ENCODE peak calls at places on chromosomes 3 and 15, in seven cellular contexts. One of them, this sample, is unnamed.

GRCh38 chr3:16305121-16305541 is 40.1 kb downstream of the OXNAD1 start:
- DNase-seq in tibial artery: no peak
- DNase-seq in cardiac fibroblast: no peak
- DNase-seq in MCF 10A: no peak
- DNase-seq in RWPE1: no peak
- DNase-seq in transverse colon: no peak
- DNase-seq in GM20000: no peak
- DNase-seq in this sample: no peak

GRCh38 chr3:129664040-129664646 is 57.7 kb upstream of the PLXND1 start:
- DNase-seq in tibial artery: no peak
- DNase-seq in transverse colon: no peak
- DNase-seq in MCF 10A: peak; percentile 19
- DNase-seq in cardiac fibroblast: no peak
- DNase-seq in RWPE1: no peak
- DNase-seq in GM20000: no peak
- DNase-seq in this sample: no peak

GRCh38 chr15:101322849-101323477 is 27.9 kb upstream of the SNRPA1 start:
- DNase-seq in cardiac fibroblast: no peak
- DNase-seq in MCF 10A: no peak
- DNase-seq in RWPE1: no peak
- DNase-seq in GM20000: no peak
- DNase-seq in tibial artery: peak; percentile 39
- DNase-seq in transverse colon: no peak
- DNase-seq in this sample: no peak

GRCh38 chr3:18729671-18730070 is 304.5 kb upstream of the SATB1 start:
- DNase-seq in GM20000: no peak
- DNase-seq in tibial artery: no peak
- DNase-seq in cardiac fibroblast: no peak
- DNase-seq in RWPE1: no peak
- DNase-seq in transverse colon: no peak
- DNase-seq in MCF 10A: no peak
- DNase-seq in this sample: no peak

GRCh38 chr3:169509780-169510179 is 153.7 kb downstream of the MECOM start:
- DNase-seq in GM20000: no peak
- DNase-seq in transverse colon: no peak
- DNase-seq in cardiac fibroblast: no peak
- DNase-seq in tibial artery: no peak
- DNase-seq in MCF 10A: no peak
- DNase-seq in RWPE1: no peak
- DNase-seq in this sample: no peak

GRCh38 chr3:131602011-131602779 is 99.4 kb upstream of the MRPL3 start:
- DNase-seq in MCF 10A: no peak
- DNase-seq in RWPE1: no peak
- DNase-seq in transverse colon: no peak
- DNase-seq in GM20000: no peak
- DNase-seq in cardiac fibroblast: no peak
- DNase-seq in tibial artery: no peak
- DNase-seq in this sample: no peak

GRCh38 chr15:75177360-75178071 is 24.2 kb upstream of the C15orf39 start:
- DNase-seq in cardiac fibroblast: no peak
- DNase-seq in transverse colon: no peak
- DNase-seq in tibial artery: no peak
- DNase-seq in MCF 10A: no peak
- DNase-seq in RWPE1: no peak
- DNase-seq in GM20000: no peak
- DNase-seq in this sample: no peak

GRCh38 chr3:108127301-108127988 is 36.6 kb upstream of the CD47 start:
- DNase-seq in GM20000: peak; percentile 20
- DNase-seq in tibial artery: no peak
- DNase-seq in transverse colon: peak; percentile 37
- DNase-seq in RWPE1: peak; percentile 17
- DNase-seq in MCF 10A: no peak
- DNase-seq in cardiac fibroblast: no peak
- DNase-seq in this sample: no peak

GRCh38 chr3:197007296-197007940 is 22.2 kb downstream of the MELTF start:
- DNase-seq in GM20000: no peak
- DNase-seq in tibial artery: no peak
- DNase-seq in MCF 10A: peak; percentile 32
- DNase-seq in cardiac fibroblast: no peak
- DNase-seq in transverse colon: no peak
- DNase-seq in RWPE1: peak; percentile 48
- DNase-seq in this sample: no peak

GRCh38 chr15:63612300-63612699 is 15.1 kb downstream of the FBXL22 start:
- DNase-seq in cardiac fibroblast: no peak
- DNase-seq in MCF 10A: no peak
- DNase-seq in tibial artery: no peak
- DNase-seq in transverse colon: no peak
- DNase-seq in GM20000: no peak
- DNase-seq in RWPE1: no peak
- DNase-seq in this sample: no peak

DNA sequence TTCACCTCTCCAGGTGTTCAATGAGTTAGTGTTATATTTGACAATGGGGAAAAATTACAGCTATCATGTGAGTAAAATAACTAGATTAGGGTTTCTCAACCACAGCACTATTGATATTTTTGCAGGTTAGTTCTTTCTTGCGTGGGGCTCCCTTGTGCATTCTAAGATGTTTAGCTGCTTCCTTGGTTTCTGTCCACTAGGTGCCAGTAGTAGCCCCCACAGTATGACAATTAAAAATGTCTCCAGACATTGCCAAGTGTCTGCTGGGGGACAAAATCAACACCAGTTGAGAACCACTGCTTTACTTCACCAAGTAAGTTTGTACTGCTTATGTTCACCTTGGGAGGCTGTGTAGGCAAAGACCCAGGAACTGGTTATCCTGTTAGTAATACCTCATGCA is 618.7 kb downstream of the EDEM1 start:
- DNase-seq in GM20000: no peak
- DNase-seq in cardiac fibroblast: no peak
- DNase-seq in transverse colon: no peak
- DNase-seq in MCF 10A: no peak
- DNase-seq in RWPE1: no peak
- DNase-seq in tibial artery: no peak
- DNase-seq in this sample: no peak
- TF ChIP-seq CTCF in GM20000: no peak
- TF ChIP-seq CTCF in cardiac fibroblast: no peak
- TF ChIP-seq CTCF in transverse colon: no peak
- TF ChIP-seq CTCF in MCF 10A: peak; percentile 48
- TF ChIP-seq CTCF in RWPE1: no peak
- TF ChIP-seq CTCF in tibial artery: no peak
- TF ChIP-seq CTCF in this sample: peak; percentile 26

GRCh38 chr15:96345560-96346389 is 15.3 kb downstream of the NR2F2 start:
- DNase-seq in MCF 10A: peak; percentile 23
- DNase-seq in transverse colon: no peak
- DNase-seq in GM20000: peak; percentile 76
- DNase-seq in RWPE1: peak; percentile 64
- DNase-seq in tibial artery: peak; percentile 96
- DNase-seq in cardiac fibroblast: peak; percentile 90
- DNase-seq in this sample: peak; percentile 62
- TF ChIP-seq CTCF in MCF 10A: peak; percentile 48
- TF ChIP-seq CTCF in transverse colon: peak; percentile 49
- TF ChIP-seq CTCF in GM20000: no peak
- TF ChIP-seq CTCF in RWPE1: peak; percentile 74
- TF ChIP-seq CTCF in tibial artery: peak; percentile 71
- TF ChIP-seq CTCF in cardiac fibroblast: peak; percentile 51
- TF ChIP-seq CTCF in this sample: peak; percentile 61

DNA sequence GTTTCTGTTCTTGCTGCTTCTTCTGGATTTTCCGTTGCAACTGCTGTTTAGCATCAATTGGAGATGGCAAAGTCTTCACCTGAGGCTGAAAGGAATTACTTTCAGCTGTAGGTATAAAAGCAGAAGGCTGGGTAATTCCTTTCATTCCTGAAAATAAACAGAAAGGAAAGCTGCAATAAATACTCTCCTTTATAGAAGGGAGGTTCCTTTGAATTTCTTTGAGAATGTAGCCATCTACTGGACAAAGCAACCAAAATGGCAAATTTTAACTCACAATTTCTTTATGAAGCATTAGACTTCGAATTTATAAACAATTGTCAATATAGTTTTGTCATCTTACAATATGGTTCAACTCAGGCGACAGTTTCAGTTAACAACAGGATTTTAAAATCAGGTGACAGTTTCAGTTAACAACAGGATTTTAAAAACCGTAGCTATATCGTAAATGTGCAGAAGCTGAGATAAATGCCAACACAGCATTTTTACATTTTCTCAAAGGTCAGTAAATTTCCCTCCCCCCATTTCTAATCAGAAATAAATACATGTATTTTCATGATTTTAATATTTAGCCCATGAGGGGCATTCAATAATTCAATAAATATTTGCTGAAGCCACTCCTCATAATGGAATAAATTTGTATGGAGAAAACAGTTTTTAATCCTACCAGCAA is 105.0 kb upstream of the NEDD4 start:
- DNase-seq in RWPE1: peak; percentile 5
- DNase-seq in GM20000: no peak
- DNase-seq in MCF 10A: no peak
- DNase-seq in cardiac fibroblast: no peak
- DNase-seq in tibial artery: no peak
- DNase-seq in transverse colon: no peak
- DNase-seq in this sample: no peak
- TF ChIP-seq CTCF in RWPE1: no peak
- TF ChIP-seq CTCF in GM20000: no peak
- TF ChIP-seq CTCF in MCF 10A: no peak
- TF ChIP-seq CTCF in cardiac fibroblast: no peak
- TF ChIP-seq CTCF in tibial artery: no peak
- TF ChIP-seq CTCF in transverse colon: no peak
- TF ChIP-seq CTCF in this sample: no peak

GRCh38 chr3:89946863-89947262 is 839.4 kb downstream of the EPHA3 start:
- DNase-seq in GM20000: no peak
- DNase-seq in RWPE1: peak; percentile 1
- DNase-seq in cardiac fibroblast: no peak
- DNase-seq in MCF 10A: peak; percentile 18
- DNase-seq in transverse colon: peak; percentile 81
- DNase-seq in tibial artery: no peak
- DNase-seq in this sample: no peak

GRCh38 chr3:89948008-89948407 is 840.6 kb downstream of the EPHA3 start:
- DNase-seq in GM20000: no peak
- DNase-seq in tibial artery: no peak
- DNase-seq in MCF 10A: no peak
- DNase-seq in transverse colon: no peak
- DNase-seq in RWPE1: no peak
- DNase-seq in cardiac fibroblast: no peak
- DNase-seq in this sample: no peak

GRCh38 chr3:89950772-89951171 is 843.4 kb downstream of the EPHA3 start:
- DNase-seq in GM20000: no peak
- DNase-seq in tibial artery: no peak
- DNase-seq in cardiac fibroblast: no peak
- DNase-seq in MCF 10A: no peak
- DNase-seq in transverse colon: no peak
- DNase-seq in RWPE1: no peak
- DNase-seq in this sample: no peak

DNA sequence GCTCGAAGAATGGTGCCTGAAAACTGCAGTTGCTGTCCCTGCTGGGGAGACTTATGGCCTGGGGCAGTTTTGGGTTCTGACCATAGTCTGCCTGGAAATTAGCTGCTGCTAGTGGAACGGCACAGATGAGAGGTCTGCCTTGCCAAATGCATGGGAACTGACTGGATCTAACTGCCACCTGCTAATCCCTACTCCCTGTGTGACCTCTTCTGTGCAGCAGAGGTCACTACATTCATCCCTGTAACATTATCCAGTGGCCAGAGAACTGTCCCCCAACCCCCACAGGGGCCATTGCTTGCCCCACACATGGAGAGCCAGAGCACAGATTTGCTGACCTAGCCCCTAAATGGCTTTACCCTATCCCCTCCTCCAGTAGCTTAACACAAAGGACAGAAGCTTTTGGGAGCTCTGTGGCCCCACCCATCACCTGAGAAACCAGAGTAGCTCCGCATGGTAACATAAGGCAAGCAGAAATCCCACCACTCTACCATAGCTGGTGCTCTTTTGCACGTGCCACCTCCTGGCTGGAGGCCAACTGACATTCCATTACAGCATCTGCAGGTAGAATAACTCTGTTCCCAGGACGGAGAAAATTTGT is 840.0 kb downstream of the EPHA3 start:
- DNase-seq in cardiac fibroblast: no peak
- DNase-seq in MCF 10A: peak; percentile 25
- DNase-seq in RWPE1: no peak
- DNase-seq in GM20000: no peak
- DNase-seq in tibial artery: no peak
- DNase-seq in transverse colon: peak; percentile 27
- DNase-seq in this sample: no peak
- TF ChIP-seq CTCF in cardiac fibroblast: no peak
- TF ChIP-seq CTCF in MCF 10A: no peak
- TF ChIP-seq CTCF in RWPE1: no peak
- TF ChIP-seq CTCF in GM20000: no peak
- TF ChIP-seq CTCF in tibial artery: no peak
- TF ChIP-seq CTCF in transverse colon: no peak
- TF ChIP-seq CTCF in this sample: no peak

GRCh38 chr3:45507820-45508317 is 86.7 kb upstream of the LIMD1 start:
- DNase-seq in MCF 10A: no peak
- DNase-seq in RWPE1: no peak
- DNase-seq in GM20000: no peak
- DNase-seq in transverse colon: no peak
- DNase-seq in cardiac fibroblast: peak; percentile 67
- DNase-seq in tibial artery: no peak
- DNase-seq in this sample: no peak
- TF ChIP-seq CTCF in MCF 10A: no peak
- TF ChIP-seq CTCF in RWPE1: no peak
- TF ChIP-seq CTCF in GM20000: no peak
- TF ChIP-seq CTCF in transverse colon: no peak
- TF ChIP-seq CTCF in cardiac fibroblast: peak; percentile 71
- TF ChIP-seq CTCF in tibial artery: no peak
- TF ChIP-seq CTCF in this sample: no peak

GRCh38 chr3:142628806-142629205 is 32.6 kb downstream of the PLS1 start:
- DNase-seq in RWPE1: no peak
- DNase-seq in cardiac fibroblast: no peak
- DNase-seq in tibial artery: no peak
- DNase-seq in GM20000: peak; percentile 17
- DNase-seq in MCF 10A: no peak
- DNase-seq in transverse colon: no peak
- DNase-seq in this sample: no peak
- TF ChIP-seq CTCF in RWPE1: no peak
- TF ChIP-seq CTCF in cardiac fibroblast: no peak
- TF ChIP-seq CTCF in tibial artery: no peak
- TF ChIP-seq CTCF in GM20000: no peak
- TF ChIP-seq CTCF in MCF 10A: no peak
- TF ChIP-seq CTCF in transverse colon: no peak
- TF ChIP-seq CTCF in this sample: no peak

GRCh38 chr15:93250212-93250611 is 161.2 kb upstream of the RGMA start:
- DNase-seq in GM20000: no peak
- DNase-seq in transverse colon: no peak
- DNase-seq in tibial artery: no peak
- DNase-seq in MCF 10A: no peak
- DNase-seq in cardiac fibroblast: no peak
- DNase-seq in RWPE1: no peak
- DNase-seq in this sample: no peak
- TF ChIP-seq CTCF in GM20000: no peak
- TF ChIP-seq CTCF in transverse colon: no peak
- TF ChIP-seq CTCF in tibial artery: no peak
- TF ChIP-seq CTCF in MCF 10A: no peak
- TF ChIP-seq CTCF in cardiac fibroblast: no peak
- TF ChIP-seq CTCF in RWPE1: no peak
- TF ChIP-seq CTCF in this sample: no peak

This sample was measured in GM10248.